ENCODE peak calls at places on chromosomes 13 and 19, in four cellular contexts. J is activated naive CD8-positive, alpha-beta T cell treated with anti-CD3 and anti-CD28 coated beads, Interleukin-2, amount 10 ng/mL, durations not matched to agents 7 days and 5 days; P is cerebellar cortex; M is Kasumi-1. X is an unnamed sample.

GRCh38 chr13:92735909-92736308 is 490.7 kb upstream of the GPC6 start:
- DNase-seq in P (no peak), M (no peak), J (no peak), X (no peak)

GRCh38 chr19:13748169-13748884 is 16.0 kb upstream of the MRI1 start:
- DNase-seq in P (no peak), J (no peak), M (peak; percentile 31), X (peak; percentile 42)

GRCh38 chr13:62483774-62484173 is 1068.1 kb upstream of the PCDH20 start:
- DNase-seq in M (no peak), J (no peak), P (no peak), X (peak; percentile 69)

GRCh38 chr13:20815469-20815868 is 41.7 kb upstream of the EEF1AKMT1 start:
- DNase-seq in M (no peak), P (no peak), J (no peak), X (peak; percentile 48)

GRCh38 chr13:25981060-25981459 is 70.8 kb downstream of the SHISA2 start:
- DNase-seq in P (no peak), J (no peak), M (no peak), X (no peak)

GRCh38 chr19:38686530-38686888 is 39.1 kb downstream of the ACTN4 start:
- DNase-seq in M (peak; percentile 33), P (no peak), J (peak; percentile 50), X (no peak)

GRCh38 chr19:39083983-39084731 is at the start of gene ACP7:
- DNase-seq in J (peak; percentile 44), P (no peak), M (no peak), X (no peak)

GRCh38 chr13:48405865-48406264 is 7.0 kb downstream of the LPAR6 start:
- DNase-seq in P (no peak), J (no peak), M (no peak), X (no peak)

GRCh38 chr19:3344608-3345598 is 21.5 kb upstream of the NFIC start:
- DNase-seq in J (no peak), P (no peak), M (no peak), X (no peak)

GRCh38 chr13:27026396-27026795 is 145.2 kb downstream of the USP12 start:
- DNase-seq in M (no peak), J (no peak), P (no peak), X (no peak)

GRCh38 chr13:94704347-94705080 is 7.8 kb downstream of the SOX21 start:
- DNase-seq in M (no peak), P (no peak), J (no peak), X (no peak)

GRCh38 chr13:83325454-83325853 is 556.8 kb downstream of the SLITRK1 start:
- DNase-seq in M (no peak), P (no peak), J (no peak), X (no peak)

GRCh38 chr19:48271531-48272151 is 1.8 kb downstream of the ZNF114 start:
- DNase-seq in P (peak; percentile 50), J (peak; percentile 48), M (peak; percentile 43), X (peak; percentile 31)

GRCh38 chr13:77500094-77500493 is 35.4 kb upstream of the SCEL start:
- DNase-seq in M (no peak), J (no peak), P (no peak), X (no peak)

GRCh38 chr19:46659151-46660007 is 1.6 kb downstream of the DACT3 start:
- DNase-seq in M (peak; percentile 49), P (peak; percentile 27), J (no peak), X (no peak)

GRCh38 chr13:104782741-104783140 is 1716.5 kb upstream of the SLC10A2 start:
- DNase-seq in M (no peak), J (no peak), P (no peak), X (no peak)

GRCh38 chr19:1980782-1981181 is 34.7 kb downstream of the BTBD2 start:
- DNase-seq in M (no peak), J (no peak), P (no peak), X (no peak)

GRCh38 chr13:106917673-106918652 is 350.0 kb upstream of the ARGLU1 start:
- DNase-seq in M (peak; percentile 78), J (peak; percentile 85), P (peak; percentile 46), X (peak; percentile 91)

GRCh38 chr19:53130506-53130905 is 2.2 kb downstream of the ZNF415 start:
- DNase-seq in J (no peak), P (peak; percentile 28), M (no peak), X (no peak)

GRCh38 chr19:6092329-6093286 is 17.7 kb downstream of the RFX2 start:
- DNase-seq in J (no peak), M (no peak), P (no peak), X (peak; percentile 70)

GRCh38 chr19:49157445-49158224 is at the start of gene TRPM4:
- DNase-seq in M (peak; percentile 74), J (peak; percentile 66), P (peak; percentile 80), X (peak; percentile 73)

GRCh38 chr19:8695911-8696310 is 2.7 kb downstream of the ACTL9 start:
- DNase-seq in P (no peak), M (no peak), J (no peak), X (no peak)

GRCh38 chr19:38678891-38679494 is 31.5 kb downstream of the ACTN4 start:
- DNase-seq in P (no peak), M (no peak), J (no peak), X (no peak)

GRCh38 chr13:109182777-109183465 is 553.5 kb downstream of the MYO16 start:
- DNase-seq in J (no peak), P (no peak), M (no peak), X (no peak)

GRCh38 chr13:98199480-98199879 is 22.4 kb upstream of the RNF113B start:
- DNase-seq in J (no peak), M (no peak), P (no peak), X (no peak)

GRCh38 chr13:101552797-101553196 is 100.3 kb downstream of the ITGBL1 start:
- DNase-seq in J (no peak), P (no peak), M (no peak), X (no peak)

GRCh38 chr19:13026478-13026999 is 31.3 kb downstream of the NFIX start:
- DNase-seq in P (no peak), J (no peak), M (no peak), X (peak; percentile 64)

GRCh38 chr19:4181053-4181508 is 1.3 kb downstream of the SIRT6 start:
- DNase-seq in P (no peak), J (no peak), M (no peak), X (no peak)

GRCh38 chr13:97875218-97875617 is 78.3 kb upstream of the IPO5 start:
- DNase-seq in M (no peak), J (no peak), P (no peak), X (no peak)

GRCh38 chr19:14048439-14049153 is 13.3 kb downstream of the PALM3 start:
- DNase-seq in M (peak; percentile 78), J (peak; percentile 83), P (no peak), X (peak; percentile 35)

GRCh38 chr13:101157261-101157660 is 259.0 kb downstream of the NALCN start:
- DNase-seq in M (no peak), J (no peak), P (no peak), X (no peak)

GRCh38 chr19:53076984-53077383 is 26.2 kb downstream of the ZNF160 start:
- DNase-seq in P (peak; percentile 78), J (no peak), M (no peak), X (peak; percentile 72)

X was measured in endothelial cell of umbilical vein.